ENCODE peak calls at places on chromosomes 11 and 22, in eight cellular contexts. B, S, T, V, U, E, H and L are unnamed samples.

GRCh38 chr11:14393889-14394288 is 34.9 kb upstream of the RRAS2 start:
- DNase-seq in T (no peak), E (no peak), V (no peak), S (no peak), B (no peak), U (no peak), H (no peak), L (no peak)

GRCh38 chr11:62716816-62717215 is 9.3 kb downstream of the GNG3 start:
- DNase-seq in H (no peak), B (no peak), U (no peak), T (no peak), S (no peak), E (no peak), V (no peak), L (no peak)

GRCh38 chr11:130873766-130874165 is 42.5 kb downstream of the SNX19 start:
- DNase-seq in E (no peak), H (no peak), U (no peak), B (no peak), V (no peak), S (no peak), T (no peak), L (no peak)

GRCh38 chr11:206516-207212 is 535 bp downstream of the BET1L start:
- DNase-seq in V (peak), H (peak), U (no peak), S (no peak), E (peak), B (no peak), T (no peak), L (no peak)

GRCh38 chr22:39681038-39681861 is 110.7 kb downstream of the CACNA1I start:
- DNase-seq in B (no peak), H (no peak), E (no peak), U (no peak), S (no peak), T (no peak), V (no peak), L (no peak)

GRCh38 chr11:2396471-2396870 is 4.1 kb upstream of the TSSC4 start:
- DNase-seq in V (no peak), H (no peak), U (no peak), S (no peak), B (no peak), E (no peak), T (no peak), L (no peak)

GRCh38 chr22:27804683-27805297 is 3.2 kb upstream of the MN1 start:
- DNase-seq in S (peak), E (no peak), B (no peak), U (no peak), H (peak), V (peak), T (peak), L (peak)

GRCh38 chr11:65169164-65169641 is 830 bp upstream of the SPDYC start:
- DNase-seq in H (no peak), T (peak), S (no peak), B (no peak), U (no peak), E (no peak), V (no peak), L (no peak)

GRCh38 chr22:50008151-50009040 is 4.2 kb downstream of the IL17REL start:
- DNase-seq in E (peak), S (no peak), V (no peak), B (no peak), T (no peak), U (no peak), H (no peak), L (no peak)

GRCh38 chr11:126039485-126040271 is 23.0 kb downstream of the CDON start:
- DNase-seq in U (no peak), B (no peak), S (no peak), V (no peak), E (no peak), T (no peak), H (no peak), L (no peak)

GRCh38 chr11:2422461-2423156 is 21.7 kb downstream of the TRPM5 start:
- DNase-seq in H (no peak), T (no peak), S (no peak), U (no peak), E (no peak), B (no peak), V (peak), L (no peak)

GRCh38 chr22:44091021-44091721 is 67.1 kb downstream of the PARVB start:
- DNase-seq in U (no peak), V (no peak), H (peak), E (no peak), T (no peak), B (peak), S (peak), L (no peak)

GRCh38 chr11:44057340-44057739 is 8.7 kb upstream of the ACCS start:
- DNase-seq in U (no peak), E (no peak), H (no peak), V (no peak), S (no peak), T (no peak), B (no peak), L (no peak)

GRCh38 chr11:45285289-45285828 is 782 bp downstream of the SYT13 start:
- DNase-seq in T (no peak), E (no peak), U (no peak), B (no peak), H (no peak), V (no peak), S (no peak), L (no peak)

GRCh38 chr11:74650498-74650897 is 58.1 kb downstream of the POLD3 start:
- DNase-seq in B (no peak), E (no peak), U (no peak), H (peak), S (no peak), T (no peak), V (no peak), L (no peak)

GRCh38 chr11:75031224-75031753 is 42.6 kb downstream of the NEU3 start:
- DNase-seq in V (no peak), T (no peak), H (no peak), U (no peak), B (no peak), E (no peak), S (peak), L (peak)

GRCh38 chr22:19448076-19448607 is 631 bp upstream of the C22orf39 start:
- DNase-seq in B (no peak), S (peak), U (no peak), V (no peak), H (peak), T (peak), E (peak), L (peak)

GRCh38 chr11:124200671-124201070 is 17.5 kb downstream of the OR10D3 start:
- DNase-seq in H (no peak), B (no peak), S (no peak), U (no peak), V (no peak), E (no peak), T (no peak), L (no peak)

GRCh38 chr11:32435511-32435946 is at the start of gene WT1:
- DNase-seq in E (no peak), S (peak), B (no peak), V (peak), U (no peak), T (no peak), H (no peak), L (no peak)

GRCh38 chr11:44538375-44539054 is 26.9 kb upstream of the CD82 start:
- DNase-seq in V (peak), U (no peak), E (peak), S (peak), B (peak), T (peak), H (peak), L (peak)

GRCh38 chr22:26702906-26703830 is 45.8 kb downstream of the MIAT start:
- DNase-seq in B (no peak), T (no peak), H (no peak), S (peak), V (no peak), E (no peak), U (no peak), L (no peak)

GRCh38 chr11:5596611-5597201 is at the start of gene TRIM6:
- DNase-seq in U (no peak), H (peak), E (peak), V (peak), B (no peak), S (peak), T (peak), L (peak)

GRCh38 chr11:5597953-5598352 is 1.5 kb downstream of the TRIM6 start:
- DNase-seq in U (no peak), T (no peak), S (no peak), B (no peak), V (no peak), H (no peak), E (no peak), L (no peak)

GRCh38 chr11:5603326-5603725 is 6.9 kb downstream of the TRIM6 start:
- DNase-seq in U (no peak), S (no peak), T (no peak), H (no peak), V (no peak), E (no peak), B (no peak), L (no peak)

GRCh38 chr11:5604896-5605295 is 8.5 kb downstream of the TRIM6 start:
- DNase-seq in T (no peak), B (no peak), H (no peak), V (no peak), U (no peak), S (no peak), E (no peak), L (no peak)

GRCh38 chr11:5600374-5600851 is 4.0 kb downstream of the TRIM6 start:
- DNase-seq in H (peak), U (no peak), E (peak), B (peak), S (peak), T (peak), V (peak), L (peak)
- TF ChIP-seq CTCF in H (peak), U (peak), E (peak), B (peak), S (peak), T (no peak), V (no peak), L (peak)

DNA sequence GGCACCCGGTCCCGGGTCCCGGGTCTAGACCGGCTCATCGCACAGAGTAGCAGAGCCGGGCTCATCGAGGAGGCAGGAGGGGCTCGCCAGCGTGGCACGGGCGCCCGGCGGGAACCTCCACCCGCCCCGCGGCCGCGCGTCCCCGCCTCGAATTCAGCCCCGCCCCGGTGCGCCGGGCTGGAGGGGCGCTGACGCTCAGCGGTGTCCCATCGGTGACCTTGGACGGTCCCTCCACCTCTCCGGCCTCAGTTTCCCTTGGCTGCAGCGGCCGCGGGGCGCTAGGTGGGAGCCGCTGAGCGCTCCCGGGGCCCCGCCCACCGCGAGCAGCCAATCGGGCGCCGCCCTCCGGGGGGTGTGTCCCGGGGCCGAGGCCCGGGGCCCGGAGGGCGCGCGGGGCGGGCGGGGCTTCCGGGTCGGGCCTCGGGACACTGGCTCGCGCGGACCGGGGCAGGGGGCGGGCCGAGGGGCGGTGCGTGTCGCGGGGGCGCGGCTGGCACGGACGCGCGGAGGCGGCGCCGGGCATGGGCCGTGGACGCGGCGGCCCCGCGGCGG is at the start of gene PPARA:
- DNase-seq in U (no peak), T (peak), E (peak), H (peak), B (peak), V (peak), S (peak), L (peak)
- TF ChIP-seq POLR2A in U (peak), T (peak), E (peak), H (no peak), B (peak), V (peak), S (no peak), L (no peak)

GRCh38 chr11:67465190-67465522 is 3.9 kb downstream of the TMEM134 start:
- DNase-seq in V (no peak), T (no peak), H (no peak), B (no peak), S (peak), U (no peak), E (no peak), L (no peak)
- H3K27ac ChIP-seq in V (peak), T (peak), H (peak), B (peak), S (peak), U (peak), E (peak), L (peak)

GRCh38 chr22:31867386-31868153 is 76.8 kb upstream of the YWHAH start:
- DNase-seq in E (no peak), B (no peak), U (no peak), V (no peak), H (no peak), T (no peak), S (no peak), L (no peak)

GRCh38 chr22:31871475-31871874 is 72.9 kb upstream of the YWHAH start:
- DNase-seq in U (no peak), T (no peak), V (no peak), B (no peak), E (no peak), S (no peak), H (no peak), L (no peak)

GRCh38 chr22:31874821-31875220 is 69.5 kb upstream of the YWHAH start:
- DNase-seq in S (no peak), B (no peak), E (no peak), T (no peak), V (no peak), H (no peak), U (no peak), L (no peak)

GRCh38 chr22:31872209-31872608 is 72.1 kb upstream of the YWHAH start:
- DNase-seq in V (no peak), H (no peak), U (no peak), E (no peak), B (no peak), T (no peak), S (peak), L (no peak)

DNA sequence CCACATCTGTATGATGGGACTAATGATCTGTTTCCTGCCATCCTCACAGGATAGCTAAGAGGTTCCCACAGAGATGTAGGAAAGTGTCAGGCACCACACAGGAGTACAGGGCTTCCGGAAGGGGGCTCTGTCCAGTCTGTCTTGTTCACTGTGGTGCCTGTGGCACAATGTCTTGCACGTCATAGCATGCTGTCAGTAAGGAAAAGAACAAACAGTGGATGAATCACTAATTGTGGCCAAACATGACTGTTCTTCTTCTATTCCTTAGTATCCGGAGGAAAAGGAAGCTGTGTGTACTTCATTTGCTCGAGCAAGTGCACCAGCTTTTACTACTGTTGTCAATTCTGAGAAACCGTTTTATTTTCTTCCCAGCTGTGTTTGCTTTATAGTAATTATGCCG is 73.4 kb upstream of the YWHAH start:
- DNase-seq in B (no peak), H (no peak), U (no peak), S (peak), V (no peak), E (peak), T (no peak), L (no peak)
- TF ChIP-seq CTCF in B (no peak), H (no peak), U (no peak), S (peak), V (no peak), E (no peak), T (no peak), L (no peak)

DNA sequence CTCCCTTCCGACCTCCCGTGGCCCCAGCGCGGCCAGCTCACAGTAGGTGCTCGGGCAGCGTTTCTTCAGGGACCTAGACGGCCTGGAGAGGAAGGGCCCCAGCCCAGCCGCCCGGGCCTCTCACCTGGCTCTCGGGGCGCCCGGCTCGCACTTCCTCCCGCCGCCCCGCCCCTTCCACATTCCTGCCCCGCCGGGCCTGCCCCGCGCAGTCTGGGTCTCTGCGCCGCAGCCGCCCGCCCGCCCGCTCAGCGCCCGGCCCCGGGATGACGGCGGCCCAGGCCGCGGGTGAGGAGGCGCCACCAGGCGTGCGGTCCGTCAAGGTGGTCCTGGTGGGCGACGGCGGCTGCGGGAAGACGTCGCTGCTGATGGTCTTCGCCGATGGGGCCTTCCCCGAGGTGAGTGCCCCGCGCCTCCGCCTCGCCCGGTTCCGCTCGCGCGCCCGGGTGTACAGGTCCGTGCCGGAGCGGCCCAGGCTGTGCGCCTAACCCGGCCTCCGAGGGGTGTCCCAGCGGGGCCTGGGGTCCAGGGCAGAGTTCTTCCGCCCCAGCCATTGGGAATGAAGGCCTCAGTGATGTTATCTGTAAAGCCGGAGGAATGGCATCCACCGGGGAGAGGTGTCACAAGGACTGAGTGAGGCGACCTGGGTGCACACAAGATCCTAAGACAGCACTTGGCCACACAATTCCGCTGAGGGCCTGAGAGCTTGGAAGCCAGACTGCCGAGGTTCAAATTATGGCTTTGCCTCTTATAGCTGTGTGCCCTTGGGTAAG is at the start of gene RHOD:
- DNase-seq in V (peak), B (no peak), H (no peak), E (peak), U (no peak), T (no peak), S (no peak), L (no peak)
- TF ChIP-seq POLR2A in V (no peak), B (peak), H (no peak), E (peak), U (no peak), T (peak), S (no peak), L (no peak)

GRCh38 chr11:122145715-122146274 is 29.8 kb upstream of the BLID start:
- DNase-seq in V (no peak), E (no peak), S (no peak), H (no peak), U (no peak), B (no peak), T (no peak), L (no peak)

GRCh38 chr11:122150484-122151124 is 34.6 kb upstream of the BLID start:
- DNase-seq in B (no peak), V (no peak), S (peak), T (no peak), H (no peak), U (no peak), E (no peak), L (no peak)

GRCh38 chr11:122144752-122145151 is 28.7 kb upstream of the BLID start:
- DNase-seq in U (no peak), T (no peak), E (no peak), S (no peak), B (no peak), H (no peak), V (no peak), L (no peak)

GRCh38 chr11:122146475-122146874 is 30.5 kb upstream of the BLID start:
- DNase-seq in S (peak), T (no peak), V (no peak), E (no peak), B (peak), U (no peak), H (no peak), L (no peak)

DNA sequence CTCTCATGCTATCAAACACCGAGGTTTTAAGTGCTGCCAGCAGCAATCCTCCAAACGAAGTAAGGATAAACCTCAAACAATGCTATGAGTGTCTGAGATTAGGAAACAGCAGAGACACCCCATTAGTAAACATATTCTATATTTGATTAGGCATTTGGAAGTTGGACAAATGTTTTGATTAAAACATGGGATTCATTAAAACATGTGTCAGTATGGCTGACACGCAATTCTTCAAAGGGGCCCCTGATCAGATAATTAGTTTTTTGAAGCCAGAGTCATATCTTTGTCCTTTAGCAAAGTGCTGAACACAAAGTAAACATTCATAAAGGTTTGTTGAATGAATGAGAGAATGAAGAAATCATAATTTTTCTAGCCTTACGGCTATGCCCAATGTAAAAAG is 33.2 kb upstream of the BLID start:
- DNase-seq in S (no peak), H (no peak), V (no peak), E (no peak), U (no peak), B (no peak), T (no peak), L (no peak)
- H3K27ac ChIP-seq in S (peak), H (no peak), V (no peak), E (no peak), U (no peak), B (peak), T (no peak), L (no peak)